ENCODE peak calls at places on chromosome 2, in four cellular contexts. One of them, this sample, is unnamed.

GRCh38 chr2:24409166-24409565 is 48.8 kb upstream of the ITSN2 start:
- DNase-seq in GM12865: no peak
- DNase-seq in activated CD8-positive, alpha-beta T cell treated with anti-CD3 and anti-CD28 coated beads for 36 hours: no peak
- DNase-seq in CD4-positive, alpha-beta T cell: no peak
- DNase-seq in this sample: no peak

GRCh38 chr2:161104054-161104553 is 56.1 kb upstream of the TANK start:
- DNase-seq in activated CD8-positive, alpha-beta T cell treated with anti-CD3 and anti-CD28 coated beads for 36 hours: no peak
- DNase-seq in CD4-positive, alpha-beta T cell: no peak
- DNase-seq in GM12865: peak; percentile 87
- DNase-seq in this sample: peak; percentile 39

GRCh38 chr2:134411828-134412638 is 158.2 kb downstream of the MGAT5 start:
- DNase-seq in CD4-positive, alpha-beta T cell: peak; percentile 51
- DNase-seq in GM12865: peak; percentile 93
- DNase-seq in activated CD8-positive, alpha-beta T cell treated with anti-CD3 and anti-CD28 coated beads for 36 hours: peak; percentile 82
- DNase-seq in this sample: peak; percentile 78

GRCh38 chr2:159129807-159130206 is 156.7 kb downstream of the WDSUB1 start:
- DNase-seq in activated CD8-positive, alpha-beta T cell treated with anti-CD3 and anti-CD28 coated beads for 36 hours: no peak
- DNase-seq in GM12865: no peak
- DNase-seq in CD4-positive, alpha-beta T cell: no peak
- DNase-seq in this sample: no peak

GRCh38 chr2:88131201-88131998 is 3.5 kb upstream of the FABP1 start:
- DNase-seq in CD4-positive, alpha-beta T cell: no peak
- DNase-seq in activated CD8-positive, alpha-beta T cell treated with anti-CD3 and anti-CD28 coated beads for 36 hours: no peak
- DNase-seq in GM12865: no peak
- DNase-seq in this sample: no peak

GRCh38 chr2:214881647-214882205 is 72.2 kb upstream of the BARD1 start:
- DNase-seq in GM12865: peak; percentile 12
- DNase-seq in CD4-positive, alpha-beta T cell: no peak
- DNase-seq in activated CD8-positive, alpha-beta T cell treated with anti-CD3 and anti-CD28 coated beads for 36 hours: no peak
- DNase-seq in this sample: no peak

GRCh38 chr2:177578454-177578853 is 185.9 kb downstream of the AGPS start:
- DNase-seq in GM12865: no peak
- DNase-seq in activated CD8-positive, alpha-beta T cell treated with anti-CD3 and anti-CD28 coated beads for 36 hours: no peak
- DNase-seq in CD4-positive, alpha-beta T cell: no peak
- DNase-seq in this sample: no peak

GRCh38 chr2:28895189-28895893 is 874 bp downstream of the WDR43 start:
- DNase-seq in activated CD8-positive, alpha-beta T cell treated with anti-CD3 and anti-CD28 coated beads for 36 hours: peak; percentile 58
- DNase-seq in GM12865: peak; percentile 74
- DNase-seq in CD4-positive, alpha-beta T cell: no peak
- DNase-seq in this sample: peak; percentile 43

GRCh38 chr2:153917570-153917969 is 45.8 kb downstream of the GALNT13 start:
- DNase-seq in GM12865: no peak
- DNase-seq in CD4-positive, alpha-beta T cell: no peak
- DNase-seq in activated CD8-positive, alpha-beta T cell treated with anti-CD3 and anti-CD28 coated beads for 36 hours: no peak
- DNase-seq in this sample: no peak

GRCh38 chr2:8495189-8495855 is 186.5 kb upstream of the ID2 start:
- DNase-seq in GM12865: no peak
- DNase-seq in CD4-positive, alpha-beta T cell: no peak
- DNase-seq in activated CD8-positive, alpha-beta T cell treated with anti-CD3 and anti-CD28 coated beads for 36 hours: no peak
- DNase-seq in this sample: no peak

GRCh38 chr2:105712166-105712915 is 32.4 kb upstream of the NCK2 start:
- DNase-seq in activated CD8-positive, alpha-beta T cell treated with anti-CD3 and anti-CD28 coated beads for 36 hours: no peak
- DNase-seq in GM12865: no peak
- DNase-seq in CD4-positive, alpha-beta T cell: no peak
- DNase-seq in this sample: no peak

GRCh38 chr2:181241366-181241765 is 215.8 kb upstream of the ITGA4 start:
- DNase-seq in GM12865: no peak
- DNase-seq in activated CD8-positive, alpha-beta T cell treated with anti-CD3 and anti-CD28 coated beads for 36 hours: no peak
- DNase-seq in CD4-positive, alpha-beta T cell: no peak
- DNase-seq in this sample: no peak

GRCh38 chr2:218146056-218146455 is 20.2 kb downstream of the CXCR2 start:
- DNase-seq in activated CD8-positive, alpha-beta T cell treated with anti-CD3 and anti-CD28 coated beads for 36 hours: no peak
- DNase-seq in GM12865: no peak
- DNase-seq in CD4-positive, alpha-beta T cell: no peak
- DNase-seq in this sample: no peak

GRCh38 chr2:183215917-183216316 is 91.7 kb downstream of the NUP35 start:
- DNase-seq in activated CD8-positive, alpha-beta T cell treated with anti-CD3 and anti-CD28 coated beads for 36 hours: no peak
- DNase-seq in CD4-positive, alpha-beta T cell: no peak
- DNase-seq in GM12865: no peak
- DNase-seq in this sample: no peak

GRCh38 chr2:136532171-136532570 is 233.2 kb upstream of the THSD7B start:
- DNase-seq in CD4-positive, alpha-beta T cell: no peak
- DNase-seq in GM12865: no peak
- DNase-seq in activated CD8-positive, alpha-beta T cell treated with anti-CD3 and anti-CD28 coated beads for 36 hours: no peak
- DNase-seq in this sample: no peak

GRCh38 chr2:216015722-216016464 is 2.5 kb upstream of the MREG start:
- DNase-seq in activated CD8-positive, alpha-beta T cell treated with anti-CD3 and anti-CD28 coated beads for 36 hours: peak; percentile 82
- DNase-seq in GM12865: peak; percentile 95
- DNase-seq in CD4-positive, alpha-beta T cell: no peak
- DNase-seq in this sample: peak; percentile 67

GRCh38 chr2:64400733-64401500 is 53.0 kb upstream of the LGALSL start:
- DNase-seq in activated CD8-positive, alpha-beta T cell treated with anti-CD3 and anti-CD28 coated beads for 36 hours: no peak
- DNase-seq in CD4-positive, alpha-beta T cell: no peak
- DNase-seq in GM12865: no peak
- DNase-seq in this sample: no peak

GRCh38 chr2:226763320-226763719 is 36.3 kb downstream of the IRS1 start:
- DNase-seq in CD4-positive, alpha-beta T cell: no peak
- DNase-seq in GM12865: no peak
- DNase-seq in activated CD8-positive, alpha-beta T cell treated with anti-CD3 and anti-CD28 coated beads for 36 hours: no peak
- DNase-seq in this sample: no peak

GRCh38 chr2:182240862-182241371 is 185.9 kb downstream of the PDE1A start:
- DNase-seq in CD4-positive, alpha-beta T cell: peak; percentile 0
- DNase-seq in activated CD8-positive, alpha-beta T cell treated with anti-CD3 and anti-CD28 coated beads for 36 hours: peak; percentile 51
- DNase-seq in GM12865: peak; percentile 77
- DNase-seq in this sample: peak; percentile 69

GRCh38 chr2:154827286-154827685 is 128.8 kb downstream of the KCNJ3 start:
- DNase-seq in GM12865: no peak
- DNase-seq in CD4-positive, alpha-beta T cell: no peak
- DNase-seq in activated CD8-positive, alpha-beta T cell treated with anti-CD3 and anti-CD28 coated beads for 36 hours: no peak
- DNase-seq in this sample: no peak

GRCh38 chr2:218186355-218186766 is 19.6 kb upstream of the CXCR1 start:
- DNase-seq in CD4-positive, alpha-beta T cell: peak; percentile 61
- DNase-seq in GM12865: peak; percentile 77
- DNase-seq in activated CD8-positive, alpha-beta T cell treated with anti-CD3 and anti-CD28 coated beads for 36 hours: peak; percentile 89
- DNase-seq in this sample: peak; percentile 71

GRCh38 chr2:238143239-238143951 is 4.9 kb downstream of the KLHL30 start:
- DNase-seq in CD4-positive, alpha-beta T cell: no peak
- DNase-seq in activated CD8-positive, alpha-beta T cell treated with anti-CD3 and anti-CD28 coated beads for 36 hours: peak; percentile 42
- DNase-seq in GM12865: no peak
- DNase-seq in this sample: no peak

GRCh38 chr2:25700221-25700660 is 26.9 kb upstream of the DTNB start:
- DNase-seq in GM12865: peak; percentile 38
- DNase-seq in activated CD8-positive, alpha-beta T cell treated with anti-CD3 and anti-CD28 coated beads for 36 hours: peak; percentile 52
- DNase-seq in CD4-positive, alpha-beta T cell: no peak
- DNase-seq in this sample: peak; percentile 52

GRCh38 chr2:64876137-64876647 is 113.0 kb upstream of the SLC1A4 start:
- DNase-seq in activated CD8-positive, alpha-beta T cell treated with anti-CD3 and anti-CD28 coated beads for 36 hours: no peak
- DNase-seq in GM12865: no peak
- DNase-seq in CD4-positive, alpha-beta T cell: no peak
- DNase-seq in this sample: no peak

GRCh38 chr2:3284657-3285630 is 92.7 kb downstream of the EIPR1 start:
- DNase-seq in activated CD8-positive, alpha-beta T cell treated with anti-CD3 and anti-CD28 coated beads for 36 hours: no peak
- DNase-seq in GM12865: no peak
- DNase-seq in CD4-positive, alpha-beta T cell: no peak
- DNase-seq in this sample: no peak

GRCh38 chr2:55054076-55054475 is 3.8 kb upstream of the RTN4 start:
- DNase-seq in CD4-positive, alpha-beta T cell: no peak
- DNase-seq in GM12865: peak; percentile 55
- DNase-seq in activated CD8-positive, alpha-beta T cell treated with anti-CD3 and anti-CD28 coated beads for 36 hours: peak; percentile 12
- DNase-seq in this sample: no peak

GRCh38 chr2:150909613-150910012 is 352.1 kb downstream of the RBM43 start:
- DNase-seq in GM12865: no peak
- DNase-seq in activated CD8-positive, alpha-beta T cell treated with anti-CD3 and anti-CD28 coated beads for 36 hours: no peak
- DNase-seq in CD4-positive, alpha-beta T cell: no peak
- DNase-seq in this sample: no peak

GRCh38 chr2:101699191-101699938 is 1.9 kb downstream of the MAP4K4 start:
- DNase-seq in activated CD8-positive, alpha-beta T cell treated with anti-CD3 and anti-CD28 coated beads for 36 hours: peak; percentile 64
- DNase-seq in GM12865: no peak
- DNase-seq in CD4-positive, alpha-beta T cell: no peak
- DNase-seq in this sample: no peak

GRCh38 chr2:100004959-100005387 is 137.4 kb downstream of the AFF3 start:
- DNase-seq in activated CD8-positive, alpha-beta T cell treated with anti-CD3 and anti-CD28 coated beads for 36 hours: no peak
- DNase-seq in CD4-positive, alpha-beta T cell: no peak
- DNase-seq in GM12865: no peak
- DNase-seq in this sample: no peak

GRCh38 chr2:109637749-109638570 is 23.8 kb downstream of the SOWAHC start:
- DNase-seq in activated CD8-positive, alpha-beta T cell treated with anti-CD3 and anti-CD28 coated beads for 36 hours: no peak
- DNase-seq in GM12865: peak; percentile 84
- DNase-seq in CD4-positive, alpha-beta T cell: no peak
- DNase-seq in this sample: peak; percentile 35

GRCh38 chr2:48914477-48915077 is 159.1 kb upstream of the LHCGR start:
- DNase-seq in CD4-positive, alpha-beta T cell: no peak
- DNase-seq in activated CD8-positive, alpha-beta T cell treated with anti-CD3 and anti-CD28 coated beads for 36 hours: no peak
- DNase-seq in GM12865: peak; percentile 7
- DNase-seq in this sample: no peak

GRCh38 chr2:224997802-224998201 is 44.5 kb downstream of the DOCK10 start:
- DNase-seq in CD4-positive, alpha-beta T cell: no peak
- DNase-seq in GM12865: no peak
- DNase-seq in activated CD8-positive, alpha-beta T cell treated with anti-CD3 and anti-CD28 coated beads for 36 hours: peak; percentile 56
- DNase-seq in this sample: no peak

GRCh38 chr2:120434909-120435308 is 89.0 kb downstream of the INHBB start:
- DNase-seq in GM12865: no peak
- DNase-seq in activated CD8-positive, alpha-beta T cell treated with anti-CD3 and anti-CD28 coated beads for 36 hours: no peak
- DNase-seq in CD4-positive, alpha-beta T cell: no peak
- DNase-seq in this sample: no peak

GRCh38 chr2:226087505-226088365 is 688.2 kb downstream of the NYAP2 start:
- DNase-seq in CD4-positive, alpha-beta T cell: no peak
- DNase-seq in GM12865: no peak
- DNase-seq in activated CD8-positive, alpha-beta T cell treated with anti-CD3 and anti-CD28 coated beads for 36 hours: no peak
- DNase-seq in this sample: no peak

DNA sequence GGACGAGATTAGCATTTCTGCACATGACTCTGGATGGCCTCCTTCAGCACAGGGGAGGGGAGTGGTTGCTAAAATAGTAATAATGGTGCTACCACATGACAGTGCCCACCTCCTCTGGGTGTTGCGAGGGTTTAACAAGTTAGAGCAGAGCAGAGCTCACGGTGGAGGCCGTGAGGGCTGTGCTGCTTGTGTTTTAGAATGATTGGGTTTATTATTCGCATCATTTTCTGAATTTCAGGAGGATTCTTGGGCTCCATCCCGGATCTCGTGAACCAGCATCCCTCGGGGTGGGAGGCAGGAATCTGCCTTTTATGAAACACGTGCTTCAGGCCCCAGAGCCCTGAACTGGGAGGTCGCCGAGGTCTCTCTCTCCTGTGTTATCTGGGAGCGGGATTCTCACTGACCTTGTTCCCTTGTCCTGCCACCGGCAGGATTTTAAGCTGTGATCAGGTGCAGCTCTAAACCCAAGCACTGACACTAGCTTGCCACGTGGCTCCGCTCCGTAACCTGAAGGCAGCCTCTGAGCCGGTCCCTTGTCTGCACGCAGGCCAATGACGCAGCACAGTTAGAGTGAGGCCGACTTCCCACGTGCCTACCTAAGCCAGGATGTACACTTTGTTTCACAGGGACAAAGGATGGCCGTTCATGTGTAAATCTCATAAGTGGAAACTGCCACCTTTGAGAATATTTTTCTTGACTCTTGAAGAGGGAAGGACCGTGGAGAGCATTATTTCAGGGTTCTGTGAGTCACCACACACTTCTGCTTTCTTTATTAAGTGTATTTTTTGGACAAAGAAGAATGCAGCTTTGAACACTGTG is 142.4 kb downstream of the ACOXL start:
- DNase-seq in CD4-positive, alpha-beta T cell: no peak
- DNase-seq in GM12865: peak; percentile 85
- DNase-seq in activated CD8-positive, alpha-beta T cell treated with anti-CD3 and anti-CD28 coated beads for 36 hours: no peak
- DNase-seq in this sample: peak; percentile 62
- TF ChIP-seq CTCF in CD4-positive, alpha-beta T cell: no peak
- TF ChIP-seq CTCF in GM12865: no peak
- TF ChIP-seq CTCF in activated CD8-positive, alpha-beta T cell treated with anti-CD3 and anti-CD28 coated beads for 36 hours: no peak
- TF ChIP-seq CTCF in this sample: peak; percentile 13

GRCh38 chr2:72933207-72933606 is 15.9 kb downstream of the EMX1 start:
- DNase-seq in GM12865: no peak
- DNase-seq in activated CD8-positive, alpha-beta T cell treated with anti-CD3 and anti-CD28 coated beads for 36 hours: no peak
- DNase-seq in CD4-positive, alpha-beta T cell: no peak
- DNase-seq in this sample: no peak

GRCh38 chr2:72933646-72934151 is 16.4 kb downstream of the EMX1 start:
- DNase-seq in CD4-positive, alpha-beta T cell: no peak
- DNase-seq in GM12865: no peak
- DNase-seq in activated CD8-positive, alpha-beta T cell treated with anti-CD3 and anti-CD28 coated beads for 36 hours: no peak
- DNase-seq in this sample: no peak

GRCh38 chr2:72935611-72935957 is 18.3 kb downstream of the EMX1 start:
- DNase-seq in activated CD8-positive, alpha-beta T cell treated with anti-CD3 and anti-CD28 coated beads for 36 hours: no peak
- DNase-seq in GM12865: no peak
- DNase-seq in CD4-positive, alpha-beta T cell: no peak
- DNase-seq in this sample: no peak

GRCh38 chr2:72936669-72937355 is 19.5 kb downstream of the EMX1 start:
- DNase-seq in GM12865: no peak
- DNase-seq in activated CD8-positive, alpha-beta T cell treated with anti-CD3 and anti-CD28 coated beads for 36 hours: no peak
- DNase-seq in CD4-positive, alpha-beta T cell: no peak
- DNase-seq in this sample: no peak

DNA sequence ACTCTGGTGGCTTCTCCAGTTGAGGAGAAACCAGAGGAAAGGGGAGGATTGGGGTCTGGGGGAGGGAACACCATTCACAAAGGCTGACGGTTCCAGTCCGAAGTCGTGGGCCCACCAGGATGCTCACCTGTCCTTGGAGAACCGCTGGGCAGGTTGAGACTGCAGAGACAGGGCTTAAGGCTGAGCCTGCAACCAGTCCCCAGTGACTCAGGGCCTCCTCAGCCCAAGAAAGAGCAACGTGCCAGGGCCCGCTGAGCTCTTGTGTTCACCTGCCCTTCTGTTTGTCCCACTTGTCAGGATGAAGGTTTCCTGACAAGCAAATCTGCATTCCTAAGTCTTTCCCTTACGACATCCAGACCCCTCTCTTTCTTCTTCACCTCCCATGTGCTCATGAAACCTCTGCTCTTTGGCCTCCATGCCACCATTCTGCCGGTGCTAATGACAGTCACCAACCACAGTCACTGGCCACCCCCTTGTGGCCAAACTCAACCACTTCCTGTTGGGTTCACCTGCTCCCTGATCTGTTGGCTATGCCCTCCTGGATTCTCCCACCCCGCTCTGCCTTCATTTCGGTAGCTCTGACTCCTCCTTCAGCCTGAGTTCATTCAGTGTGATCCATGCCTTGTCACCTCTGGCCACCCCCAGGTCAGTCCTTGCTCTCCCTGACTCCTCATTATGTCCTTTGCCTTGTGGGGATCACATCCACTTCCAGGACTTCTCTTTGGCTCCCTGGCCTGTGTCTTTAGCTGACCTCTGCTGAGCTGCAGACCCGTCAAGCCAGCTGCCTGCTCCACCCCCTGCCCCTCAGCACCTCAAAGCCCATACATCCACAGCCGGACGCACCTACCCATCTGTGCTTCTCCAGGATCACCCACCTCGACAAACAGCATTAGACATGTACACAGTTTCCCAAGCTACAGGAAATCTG is 17.6 kb downstream of the EMX1 start:
- DNase-seq in CD4-positive, alpha-beta T cell: no peak
- DNase-seq in activated CD8-positive, alpha-beta T cell treated with anti-CD3 and anti-CD28 coated beads for 36 hours: peak; percentile 51
- DNase-seq in GM12865: peak; percentile 65
- DNase-seq in this sample: peak; percentile 67
- TF ChIP-seq CTCF in CD4-positive, alpha-beta T cell: no peak
- TF ChIP-seq CTCF in activated CD8-positive, alpha-beta T cell treated with anti-CD3 and anti-CD28 coated beads for 36 hours: no peak
- TF ChIP-seq CTCF in GM12865: peak; percentile 50
- TF ChIP-seq CTCF in this sample: peak; percentile 37

GRCh38 chr2:110741491-110741980 is 9.2 kb downstream of the ACOXL start:
- DNase-seq in activated CD8-positive, alpha-beta T cell treated with anti-CD3 and anti-CD28 coated beads for 36 hours: no peak
- DNase-seq in CD4-positive, alpha-beta T cell: no peak
- DNase-seq in GM12865: peak; percentile 33
- DNase-seq in this sample: no peak
- TF ChIP-seq CTCF in activated CD8-positive, alpha-beta T cell treated with anti-CD3 and anti-CD28 coated beads for 36 hours: no peak
- TF ChIP-seq CTCF in CD4-positive, alpha-beta T cell: no peak
- TF ChIP-seq CTCF in GM12865: no peak
- TF ChIP-seq CTCF in this sample: no peak

GRCh38 chr2:30798536-30798991 is 8.7 kb downstream of the CAPN13 start:
- DNase-seq in GM12865: no peak
- DNase-seq in activated CD8-positive, alpha-beta T cell treated with anti-CD3 and anti-CD28 coated beads for 36 hours: peak; percentile 14
- DNase-seq in CD4-positive, alpha-beta T cell: no peak
- DNase-seq in this sample: no peak
- TF ChIP-seq CTCF in GM12865: no peak
- TF ChIP-seq CTCF in activated CD8-positive, alpha-beta T cell treated with anti-CD3 and anti-CD28 coated beads for 36 hours: no peak
- TF ChIP-seq CTCF in CD4-positive, alpha-beta T cell: no peak
- TF ChIP-seq CTCF in this sample: no peak

This sample was measured in GM10248.